ENCODE peak calls at places on chromosomes 1 and 21, in eight cellular contexts. U is GM06990, Q is AG10803, T is K562, N is bronchial epithelial cell, Y is choroid plexus epithelial cell, J is Peyer's patch, R is body of pancreas. H is an unnamed sample.

GRCh38 chr1:111825217-111825616 is 69.5 kb downstream of the DDX20 start:
- DNase-seq in R (no peak), T (no peak), N (no peak), Y (no peak), U (no peak), J (no peak), Q (no peak), H (no peak)

GRCh38 chr1:100445565-100445964 is 92.4 kb upstream of the GPR88 start:
- DNase-seq in N (no peak), R (no peak), Y (no peak), U (no peak), Q (no peak), J (no peak), T (no peak), H (no peak)

GRCh38 chr1:202852163-202852904 is 36.6 kb downstream of the RABIF start:
- DNase-seq in Y (peak), Q (peak), U (no peak), T (peak), R (peak), N (peak), J (peak), H (peak)

GRCh38 chr1:211676106-211676583 is 724 bp upstream of the NEK2 start:
- DNase-seq in R (no peak), T (no peak), Y (no peak), U (no peak), J (no peak), N (no peak), Q (no peak), H (no peak)

GRCh38 chr1:153699116-153699515 is 20.6 kb downstream of the NPR1 start:
- DNase-seq in Y (no peak), Q (peak), R (no peak), U (no peak), J (no peak), T (peak), N (peak), H (peak)

GRCh38 chr1:225509376-225509707 is 81.5 kb upstream of the LBR start:
- DNase-seq in U (no peak), J (no peak), N (no peak), Y (peak), Q (no peak), R (no peak), T (no peak), H (no peak)

GRCh38 chr21:36806103-36806502 is 107.2 kb downstream of the SIM2 start:
- DNase-seq in Y (no peak), T (no peak), N (no peak), J (no peak), R (no peak), U (no peak), Q (peak), H (peak)

GRCh38 chr1:45979074-45979777 is 153.2 kb downstream of the PIK3R3 start:
- DNase-seq in N (peak), R (no peak), U (no peak), J (no peak), T (no peak), Y (peak), Q (no peak), H (peak)

GRCh38 chr1:223747838-223748335 is 35.5 kb downstream of the CAPN2 start:
- DNase-seq in Y (peak), N (no peak), T (no peak), U (no peak), J (peak), Q (peak), R (peak), H (peak)

GRCh38 chr1:42947137-42947536 is 11.5 kb downstream of the SLC2A1 start:
- DNase-seq in U (no peak), Q (no peak), J (no peak), N (no peak), R (no peak), T (no peak), Y (no peak), H (no peak)

GRCh38 chr1:234542211-234542850 is 63.4 kb upstream of the TARBP1 start:
- DNase-seq in R (no peak), N (no peak), J (no peak), Y (no peak), Q (no peak), T (no peak), U (no peak), H (no peak)

GRCh38 chr1:234541281-234541975 is 62.4 kb upstream of the TARBP1 start:
- DNase-seq in Q (peak), U (no peak), T (no peak), R (no peak), N (peak), J (no peak), Y (no peak), H (peak)

GRCh38 chr1:234544094-234544579 is 65.2 kb upstream of the TARBP1 start:
- DNase-seq in J (peak), Q (peak), N (peak), T (peak), R (peak), Y (peak), U (no peak), H (peak)

GRCh38 chr1:234545512-234546386 is 64.2 kb downstream of the IRF2BP2 start:
- DNase-seq in Q (no peak), Y (peak), U (no peak), N (no peak), J (no peak), T (no peak), R (peak), H (no peak)

DNA sequence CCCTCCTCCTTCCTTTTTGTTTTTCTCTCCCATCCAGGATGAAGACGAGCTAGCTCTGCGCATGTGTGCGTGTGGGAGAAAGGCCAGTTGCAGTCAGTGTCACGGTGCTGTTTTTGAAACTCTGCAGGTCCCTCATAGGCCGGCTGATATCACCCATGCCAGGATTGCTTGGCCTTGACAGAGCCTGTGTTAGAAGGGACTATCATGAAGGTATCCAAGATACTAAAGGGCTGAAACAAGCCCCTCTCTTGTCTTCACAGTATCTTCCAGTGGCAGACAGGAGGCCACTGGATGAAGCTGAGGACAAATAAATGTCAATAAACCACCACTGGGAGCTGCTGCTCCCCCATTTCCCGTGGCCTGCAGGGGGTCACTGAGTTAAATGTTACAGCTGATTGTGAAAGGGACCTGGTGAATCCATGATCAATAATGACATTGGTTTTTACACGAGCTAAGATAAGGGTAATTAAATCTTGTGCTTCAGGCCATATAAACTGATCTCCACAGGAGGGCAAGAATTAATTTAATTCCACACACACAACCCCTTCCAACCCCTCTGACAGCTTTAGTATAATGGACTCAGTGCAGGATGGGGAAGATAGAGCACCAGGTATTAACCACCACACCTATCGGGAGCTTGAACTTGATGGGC is 64.6 kb upstream of the TARBP1 start:
- DNase-seq in R (peak), J (no peak), U (no peak), Q (no peak), N (no peak), Y (peak), T (peak), H (no peak)
- TF ChIP-seq CTCF in R (no peak), J (no peak), U (no peak), Q (no peak), N (no peak), Y (peak), T (no peak), H (no peak)

GRCh38 chr1:8373547-8374270 is 55.8 kb downstream of the SLC45A1 start:
- DNase-seq in Q (peak), J (no peak), R (peak), Y (peak), N (peak), U (no peak), T (no peak), H (peak)

GRCh38 chr1:8370046-8370881 is 52.4 kb downstream of the SLC45A1 start:
- DNase-seq in J (no peak), N (no peak), R (peak), T (no peak), Q (peak), Y (no peak), U (no peak), H (no peak)

GRCh38 chr1:8370928-8371327 is 53.0 kb downstream of the SLC45A1 start:
- DNase-seq in U (no peak), R (no peak), Y (no peak), T (no peak), N (no peak), Q (peak), J (no peak), H (no peak)

GRCh38 chr1:8368956-8369639 is 51.2 kb downstream of the SLC45A1 start:
- DNase-seq in Y (no peak), Q (no peak), J (no peak), U (no peak), R (no peak), T (no peak), N (no peak), H (no peak)

DNA sequence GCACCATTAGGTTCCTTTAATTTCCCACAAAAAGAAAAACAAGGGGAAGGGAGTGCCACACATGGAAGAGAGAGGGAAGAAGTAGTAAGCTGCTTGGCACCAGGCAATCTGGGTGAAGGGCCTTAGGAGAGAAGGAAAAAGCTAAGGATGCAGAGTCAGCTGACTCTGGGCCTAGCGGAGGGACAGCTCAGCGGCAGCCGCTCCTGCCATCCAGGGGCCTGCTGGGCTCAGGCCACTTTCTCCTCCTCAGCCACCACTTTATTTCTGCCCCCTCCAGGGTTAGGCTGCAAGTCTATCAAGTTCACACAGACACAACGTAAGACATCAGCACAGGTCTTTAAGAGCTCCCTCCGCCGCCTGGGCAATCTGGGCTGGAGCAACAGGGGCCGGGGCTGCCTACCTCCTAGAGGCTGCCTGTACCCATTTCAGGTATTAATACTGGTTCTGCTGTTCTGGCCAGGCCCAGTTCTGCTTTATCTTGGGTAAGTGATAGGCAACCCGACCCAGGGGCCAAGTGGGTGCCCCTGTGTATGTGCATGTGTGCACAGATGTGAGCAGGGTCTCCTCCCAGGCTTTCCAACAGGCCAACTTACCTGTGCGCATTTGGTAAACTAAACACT is 53.6 kb downstream of the SLC45A1 start:
- DNase-seq in J (peak), Y (no peak), R (no peak), T (no peak), N (no peak), U (no peak), Q (no peak), H (no peak)
- H3K4me3 ChIP-seq in J (no peak), Y (no peak), R (no peak), T (no peak), N (no peak), U (no peak), Q (no peak), H (no peak)

GRCh38 chr1:22654692-22655091 is 1.7 kb downstream of the C1QB start:
- DNase-seq in Y (peak), T (peak), U (no peak), J (no peak), R (no peak), N (no peak), Q (no peak), H (no peak)
- TF ChIP-seq CTCF in Y (peak), T (peak), U (no peak), J (no peak), R (no peak), N (no peak), Q (no peak), H (no peak)

GRCh38 chr1:154940213-154940879 is 3.8 kb upstream of the PMVK start:
- DNase-seq in U (no peak), J (no peak), Y (no peak), R (no peak), T (no peak), N (no peak), Q (no peak), H (no peak)
- H3K4me3 ChIP-seq in U (peak), J (no peak), Y (no peak), R (no peak), T (no peak), N (no peak), Q (no peak), H (no peak)